ENCODE peak calls at places on chromosome 3, in six cellular contexts. R is GM23248, L is neural progenitor cell, G is HCT116, K is SK-N-SH, N is MM.1S. F is an unnamed sample.

GRCh38 chr3:192836469-192836820 is 81.2 kb downstream of the MB21D2 start:
- DNase-seq in N (no peak), L (no peak), R (no peak), G (no peak), K (no peak), F (no peak)

GRCh38 chr3:160227389-160227788 is 2.2 kb downstream of the C3orf80 start:
- DNase-seq in L (no peak), G (no peak), K (no peak), N (no peak), R (no peak), F (no peak)

GRCh38 chr3:14159426-14159825 is 19.0 kb downstream of the XPC start:
- DNase-seq in N (no peak), R (no peak), L (no peak), G (no peak), K (no peak), F (no peak)

GRCh38 chr3:46699846-46700523 is 1.2 kb upstream of the TMIE start:
- DNase-seq in R (no peak), K (peak), N (no peak), G (no peak), L (no peak), F (no peak)

GRCh38 chr3:194852836-194853508 is 167.3 kb downstream of the FAM43A start:
- DNase-seq in K (no peak), R (no peak), G (no peak), N (no peak), L (peak), F (peak)

GRCh38 chr3:121601212-121601812 is 8.1 kb downstream of the FBXO40 start:
- DNase-seq in L (no peak), G (no peak), N (peak), R (peak), K (no peak), F (no peak)

GRCh38 chr3:171457263-171458055 is 2.7 kb downstream of the TNIK start:
- DNase-seq in G (no peak), L (peak), N (no peak), K (no peak), R (no peak), F (no peak)

GRCh38 chr3:151101270-151101954 is 15.9 kb downstream of the MED12L start:
- DNase-seq in L (no peak), G (no peak), N (no peak), R (no peak), K (peak), F (no peak)

GRCh38 chr3:10762611-10763247 is 53.3 kb upstream of the SLC6A11 start:
- DNase-seq in L (no peak), R (no peak), N (peak), G (no peak), K (no peak), F (no peak)

GRCh38 chr3:81218023-81218422 is 543.4 kb downstream of the GBE1 start:
- DNase-seq in G (no peak), L (peak), R (peak), N (no peak), K (peak), F (peak)

GRCh38 chr3:128484404-128485282 is 8.4 kb downstream of the GATA2 start:
- DNase-seq in K (peak), L (peak), N (no peak), G (no peak), R (peak), F (no peak)

GRCh38 chr3:14760185-14760584 is 58.6 kb upstream of the FGD5 start:
- DNase-seq in R (no peak), L (no peak), N (no peak), G (no peak), K (no peak), F (no peak)

GRCh38 chr3:116000315-116000714 is 377.0 kb downstream of the GAP43 start:
- DNase-seq in K (no peak), L (no peak), G (peak), R (peak), N (peak), F (peak)

DNA sequence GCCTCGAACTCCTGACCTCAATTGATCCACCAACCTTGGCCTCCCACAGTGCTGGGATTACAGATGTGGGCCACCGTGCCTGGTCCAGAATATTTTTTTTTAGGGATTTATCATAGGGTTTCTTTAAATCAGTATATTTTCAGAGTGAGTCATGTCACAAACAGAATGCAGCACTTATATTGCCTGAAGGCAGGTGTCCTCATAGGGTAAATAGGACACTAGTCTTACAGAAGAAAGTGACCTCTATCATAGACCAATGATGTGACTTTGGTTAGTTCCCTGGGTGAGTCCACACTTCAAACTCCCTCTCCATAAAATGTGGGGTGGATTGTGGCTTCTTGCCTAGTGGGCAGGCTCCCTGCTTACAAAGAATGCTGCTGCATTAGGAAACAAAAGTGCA is 124.8 kb downstream of the MOBP start:
- DNase-seq in K (no peak), L (no peak), G (no peak), N (no peak), R (peak), F (peak)
- TF ChIP-seq EZH2phosphoT487 in K (no peak), L (no peak), G (no peak), N (no peak), R (no peak), F (no peak)

GRCh38 chr3:86800116-86800515 is 190.8 kb downstream of the VGLL3 start:
- DNase-seq in L (no peak), R (peak), G (no peak), N (no peak), K (no peak), F (no peak)

GRCh38 chr3:86793786-86794185 is 197.2 kb downstream of the VGLL3 start:
- DNase-seq in N (no peak), G (no peak), K (no peak), R (peak), L (peak), F (peak)

GRCh38 chr3:86792316-86792715 is 198.6 kb downstream of the VGLL3 start:
- DNase-seq in R (no peak), L (no peak), K (no peak), G (no peak), N (no peak), F (peak)

GRCh38 chr3:86797946-86798345 is 193.0 kb downstream of the VGLL3 start:
- DNase-seq in L (no peak), N (no peak), R (no peak), G (no peak), K (no peak), F (no peak)

GRCh38 chr3:86794336-86795065 is 196.4 kb downstream of the VGLL3 start:
- DNase-seq in R (peak), G (no peak), N (no peak), L (no peak), K (no peak), F (no peak)
- H3K4me3 ChIP-seq in R (peak), G (no peak), N (no peak), L (no peak), K (no peak), F (no peak)

GRCh38 chr3:5186854-5187151 is 704 bp upstream of the EDEM1 start:
- DNase-seq in K (peak), R (peak), G (no peak), L (peak), N (no peak), F (peak)
- H3K9ac ChIP-seq in K (peak), R (peak), G (peak), L (no peak), N (peak), F (peak)

GRCh38 chr3:44976002-44976815 is at the start of the genes EXOSC7 and ZDHHC3:
- DNase-seq in L (peak), N (peak), G (peak), R (peak), K (peak), F (peak)
- TF ChIP-seq EZH2phosphoT487 in L (no peak), N (no peak), G (no peak), R (no peak), K (no peak), F (no peak)

GRCh38 chr3:130743354-130743753 is 3.3 kb downstream of the PIK3R4 start:
- DNase-seq in N (no peak), L (no peak), R (no peak), K (no peak), G (no peak), F (no peak)

GRCh38 chr3:130746296-130747039 is at the start of gene PIK3R4:
- DNase-seq in N (peak), G (peak), R (peak), K (peak), L (peak), F (peak)

GRCh38 chr3:130748981-130749380 is 2.4 kb upstream of the PIK3R4 start:
- DNase-seq in L (no peak), G (no peak), R (peak), N (no peak), K (no peak), F (no peak)

GRCh38 chr3:130748520-130748919 is 1.9 kb upstream of the PIK3R4 start:
- DNase-seq in R (peak), K (no peak), G (no peak), L (no peak), N (no peak), F (no peak)
- H3K4me3 ChIP-seq in R (peak), K (no peak), G (peak), L (peak), N (peak), F (peak)

F was measured in PC-3.